ENCODE peak calls at places on chromosomes 5 and 9, in seven cellular contexts. F is H1, R is SK-N-SH, H is colonic mucosa, T is uterus, L is right atrium auricular region, Z is thoracic aorta. B is an unnamed sample.

GRCh38 chr5:18171684-18172083 is 537.4 kb downstream of the TAF11L14 start:
- DNase-seq in R (no peak), F (no peak), Z (no peak), L (no peak), T (no peak), H (no peak), B (no peak)

GRCh38 chr5:133928690-133929393 is 39.6 kb downstream of the C5orf15 start:
- DNase-seq in H (no peak), R (no peak), F (no peak), T (no peak), L (no peak), Z (no peak), B (no peak)

GRCh38 chr5:108481355-108481931 is 99.5 kb upstream of the FBXL17 start:
- DNase-seq in F (no peak), T (no peak), L (no peak), H (no peak), R (peak; percentile 19), Z (no peak), B (no peak)

GRCh38 chr5:132054697-132055440 is 5.6 kb upstream of the IL3 start:
- DNase-seq in Z (no peak), L (peak; percentile 42), T (no peak), R (no peak), H (no peak), F (no peak), B (no peak)

GRCh38 chr9:750264-750967 is 91.1 kb upstream of the DMRT1 start:
- DNase-seq in Z (no peak), T (no peak), L (peak; percentile 54), R (no peak), H (no peak), F (no peak), B (no peak)

GRCh38 chr9:106761493-106761892 is 101.5 kb upstream of the ZNF462 start:
- DNase-seq in T (no peak), H (no peak), L (no peak), Z (no peak), F (no peak), R (no peak), B (no peak)

GRCh38 chr5:76372320-76373054 is 30.6 kb upstream of the IQGAP2 start:
- DNase-seq in L (no peak), F (no peak), T (no peak), Z (no peak), H (no peak), R (peak; percentile 27), B (no peak)

GRCh38 chr5:150278916-150279315 is 10.7 kb downstream of the CAMK2A start:
- DNase-seq in L (no peak), F (no peak), R (no peak), Z (no peak), T (no peak), H (no peak), B (no peak)

GRCh38 chr9:70011366-70011765 is 32.3 kb upstream of the MAMDC2 start:
- DNase-seq in Z (no peak), H (no peak), F (no peak), R (no peak), T (no peak), L (no peak), B (no peak)

GRCh38 chr5:64292611-64293215 is 127.1 kb downstream of the RNF180 start:
- DNase-seq in L (no peak), H (no peak), F (no peak), R (no peak), Z (no peak), T (no peak), B (no peak)

GRCh38 chr9:105114956-105115728 is 129.3 kb upstream of the SLC44A1 start:
- DNase-seq in L (peak; percentile 66), R (no peak), T (no peak), F (no peak), H (peak; percentile 44), Z (no peak), B (no peak)

GRCh38 chr5:149561848-149562247 is 10.6 kb upstream of the CSNK1A1 start:
- DNase-seq in F (no peak), L (no peak), H (no peak), R (peak; percentile 50), Z (no peak), T (no peak), B (no peak)

GRCh38 chr5:80967500-80968181 is 7.5 kb downstream of the RASGRF2 start:
- DNase-seq in Z (no peak), L (no peak), R (no peak), T (peak; percentile 20), H (peak; percentile 75), F (no peak), B (no peak)

GRCh38 chr5:176996780-176997179 is 9.8 kb downstream of the UIMC1 start:
- DNase-seq in L (no peak), Z (no peak), H (no peak), F (no peak), R (no peak), T (no peak), B (no peak)

GRCh38 chr5:23139338-23140171 is 286.4 kb upstream of the CDH12 start:
- DNase-seq in Z (no peak), F (no peak), R (peak; percentile 3), H (no peak), L (no peak), T (no peak), B (no peak)

GRCh38 chr9:99050292-99050911 is 54.5 kb upstream of the TGFBR1 start:
- DNase-seq in T (no peak), H (no peak), F (no peak), Z (no peak), L (no peak), R (no peak), B (no peak)

GRCh38 chr9:130213898-130214761 is 41.9 kb downstream of the NCS1 start:
- DNase-seq in Z (no peak), T (no peak), L (no peak), R (peak; percentile 80), H (no peak), F (no peak), B (no peak)

GRCh38 chr5:2044041-2044440 is 161.3 kb upstream of the IRX4 start:
- DNase-seq in T (no peak), F (peak; percentile 8), L (no peak), H (no peak), R (no peak), Z (no peak), B (no peak)

GRCh38 chr9:136629879-136630661 is 32.6 kb upstream of the EGFL7 start:
- DNase-seq in Z (no peak), L (no peak), T (peak; percentile 54), H (peak; percentile 77), R (peak; percentile 91), F (peak; percentile 88), B (peak; percentile 41)

GRCh38 chr5:114363837-114364236 is 2.0 kb downstream of the KCNN2 start:
- DNase-seq in R (no peak), T (no peak), H (no peak), F (no peak), L (no peak), Z (no peak), B (no peak)

DNA sequence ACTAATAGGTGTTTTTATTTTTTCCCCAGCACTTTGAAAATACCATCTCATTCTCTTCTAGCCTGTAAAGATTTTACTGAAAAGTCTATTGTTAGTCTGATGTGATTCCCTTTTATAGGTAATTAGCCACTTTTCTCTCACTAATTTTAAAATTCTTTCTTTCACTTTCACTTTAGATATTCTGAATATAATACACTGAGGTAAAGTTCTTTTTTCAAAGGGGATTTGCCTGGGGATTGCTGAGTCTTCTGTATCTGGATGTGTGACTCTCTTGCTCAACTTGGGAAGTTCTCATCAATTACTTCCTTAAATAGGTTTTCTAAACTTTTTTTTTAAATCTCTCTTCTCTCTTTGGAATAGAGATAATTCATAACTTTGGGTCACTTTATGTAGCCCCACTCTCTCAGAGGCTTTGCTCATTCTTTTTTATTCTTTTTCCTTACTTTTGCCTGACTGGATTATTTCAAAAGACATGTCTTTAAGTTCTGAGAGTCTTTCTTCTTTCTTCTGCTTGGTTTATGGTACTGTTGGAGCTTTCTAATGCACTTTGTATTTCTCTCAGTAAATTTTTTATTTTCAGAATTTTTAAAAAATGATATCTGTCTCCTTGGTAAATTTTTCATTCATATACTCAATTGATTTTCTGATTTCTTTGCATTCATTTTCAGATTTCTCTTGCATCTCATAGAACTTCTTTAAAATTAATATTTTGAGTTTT is 55.9 kb upstream of the IL12B start:
- DNase-seq in F (no peak), T (no peak), R (no peak), H (no peak), Z (no peak), L (no peak), B (no peak)
- H3K9me3 ChIP-seq in F (no peaks in the 10 kb centered on the region), T (no peaks in the 10 kb centered on the region), R (peaks cover 5% of the 10 kb centered on the region), H (no peaks in the 10 kb centered on the region), Z (peaks cover 19% of the 10 kb centered on the region), L (peaks cover 45% of the 10 kb centered on the region), B (no peaks in the 10 kb centered on the region)

GRCh38 chr5:130316971-130317421 is 412.7 kb downstream of the CHSY3 start:
- DNase-seq in T (no peak), H (no peak), L (no peak), F (no peak), Z (no peak), R (no peak), B (no peak)

GRCh38 chr5:130323804-130324454 is 419.7 kb downstream of the CHSY3 start:
- DNase-seq in H (no peak), T (no peak), Z (no peak), R (no peak), L (no peak), F (no peak), B (no peak)

GRCh38 chr5:130324953-130325671 is 420.8 kb downstream of the CHSY3 start:
- DNase-seq in Z (no peak), T (no peak), L (no peak), F (no peak), R (no peak), H (no peak), B (no peak)

DNA sequence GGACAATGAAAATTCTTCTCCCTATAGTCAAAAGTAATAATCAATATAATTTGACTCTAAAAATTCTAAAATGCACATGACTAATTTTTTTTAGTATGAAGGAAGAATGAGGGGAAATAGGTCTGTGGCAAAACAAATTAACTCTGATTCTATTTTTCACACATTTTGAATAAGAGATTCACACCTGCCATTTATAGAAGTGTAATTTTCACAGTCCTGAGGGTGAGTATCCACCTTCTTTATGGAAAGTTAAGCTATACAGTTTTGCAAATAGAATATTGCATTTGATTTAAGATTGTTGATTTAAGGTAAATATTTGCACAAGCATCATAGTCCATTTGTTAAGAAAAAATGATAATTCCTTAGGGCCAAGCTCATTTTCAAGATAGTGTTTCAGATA is 417.7 kb downstream of the CHSY3 start:
- DNase-seq in T (no peak), L (no peak), F (no peak), H (no peak), Z (no peak), R (no peak), B (no peak)
- H3K9me3 ChIP-seq in T (no peaks in the 10 kb centered on the region), L (no peaks in the 10 kb centered on the region), F (no peaks in the 10 kb centered on the region), H (no peaks in the 10 kb centered on the region), Z (no peaks in the 10 kb centered on the region), R (no peaks in the 10 kb centered on the region), B (peaks cover under 1% of the 10 kb centered on the region)

GRCh38 chr5:179061025-179061424 is 852 bp downstream of the ZNF354C start:
- DNase-seq in H (no peak), T (peak; percentile 16), F (no peak), R (no peak), L (no peak), Z (no peak), B (no peak)

GRCh38 chr5:179060116-179061008 is at the start of gene ZNF354C:
- DNase-seq in T (peak; percentile 88), Z (peak; percentile 50), H (peak; percentile 89), L (peak; percentile 88), R (peak; percentile 95), F (peak; percentile 70), B (peak; percentile 72)

GRCh38 chr5:179065703-179066102 is 5.5 kb downstream of the ZNF354C start:
- DNase-seq in R (no peak), T (no peak), F (no peak), H (no peak), L (no peak), Z (no peak), B (no peak)
- H3K9me3 ChIP-seq in R (peaks cover 3% of the 10 kb centered on the region), T (no peaks in the 10 kb centered on the region), F (peaks cover 66% of the 10 kb centered on the region), H (no peaks in the 10 kb centered on the region), L (peaks cover 42% of the 10 kb centered on the region), Z (peaks cover 49% of the 10 kb centered on the region), B (peaks cover 13% of the 10 kb centered on the region)

GRCh38 chr9:93750045-93750444 is 173.7 kb downstream of the PHF2 start:
- DNase-seq in T (no peak), R (no peak), L (no peak), H (no peak), Z (no peak), F (no peak), B (no peak)
- H3K9me3 ChIP-seq in T (no peaks in the 10 kb centered on the region), R (no peaks in the 10 kb centered on the region), L (peaks cover 59% of the 10 kb centered on the region), H (peaks cover 7% of the 10 kb centered on the region), Z (peaks cover 28% of the 10 kb centered on the region), F (peaks cover 33% of the 10 kb centered on the region), B (peaks cover 3% of the 10 kb centered on the region)